ENCODE peak calls at places on chromosomes 4 and X, in eight cellular contexts. Z, D, C, S, R, G, Q and F are unnamed samples.

GRCh38 chrX:40049084-40049641 is 48.6 kb downstream of the BCOR start:
- DNase-seq in Z (no peak), D (no peak), C (no peak), S (no peak), R (no peak), G (no peak), Q (no peak), F (no peak)

GRCh38 chr4:146932111-146932510 is 13.6 kb downstream of the TTC29 start:
- DNase-seq in Z (no peak), D (no peak), C (no peak), S (no peak), R (no peak), G (no peak), Q (no peak), F (no peak)

GRCh38 chr4:6672131-6672530 is 21.5 kb upstream of the S100P start:
- DNase-seq in Z (no peak), D (no peak), C (no peak), S (no peak), R (no peak), G (no peak), Q (no peak), F (no peak)

GRCh38 chrX:49308604-49309269 is 5.3 kb downstream of the GAGE10 start:
- DNase-seq in Z (peak), D (no peak), C (no peak), S (no peak), R (no peak), G (no peak), Q (no peak), F (no peak)

GRCh38 chr4:157057187-157057586 is 18.8 kb upstream of the GLRB start:
- DNase-seq in Z (no peak), D (no peak), C (no peak), S (no peak), R (no peak), G (no peak), Q (no peak), F (no peak)

GRCh38 chr4:107034091-107034698 is 1.9 kb downstream of the DKK2 start:
- DNase-seq in Z (no peak), D (no peak), C (peak), S (no peak), R (peak), G (no peak), Q (no peak), F (no peak)

GRCh38 chrX:10496345-10496965 is 123.9 kb downstream of the MID1 start:
- DNase-seq in Z (no peak), D (no peak), C (no peak), S (no peak), R (no peak), G (no peak), Q (peak), F (no peak)

GRCh38 chr4:117421706-117422105 is 336.3 kb upstream of the TRAM1L1 start:
- DNase-seq in Z (no peak), D (no peak), C (no peak), S (no peak), R (no peak), G (no peak), Q (no peak), F (no peak)

GRCh38 chrX:43939187-43939926 is 33.8 kb downstream of the NDP start:
- DNase-seq in Z (no peak), D (no peak), C (no peak), S (no peak), R (no peak), G (no peak), Q (no peak), F (no peak)

GRCh38 chr4:168516841-168517240 is 20.0 kb downstream of the PALLD start:
- DNase-seq in Z (no peak), D (no peak), C (no peak), S (no peak), R (no peak), G (no peak), Q (no peak), F (no peak)

GRCh38 chr4:10173754-10174749 is 57.5 kb upstream of the WDR1 start:
- DNase-seq in Z (peak), D (no peak), C (peak), S (peak), R (no peak), G (no peak), Q (no peak), F (no peak)

GRCh38 chr4:73718375-73719373 is 21.7 kb upstream of the CXCL8 start:
- DNase-seq in Z (no peak), D (no peak), C (no peak), S (no peak), R (no peak), G (no peak), Q (no peak), F (peak)

GRCh38 chrX:7191681-7192110 is 43.7 kb upstream of the PUDP start:
- DNase-seq in Z (no peak), D (no peak), C (no peak), S (no peak), R (no peak), G (no peak), Q (no peak), F (peak)

GRCh38 chrX:39249999-39250398 is 448.7 kb downstream of the MID1IP1 start:
- DNase-seq in Z (no peak), D (no peak), C (no peak), S (no peak), R (no peak), G (no peak), Q (no peak), F (no peak)

GRCh38 chrX:118153270-118153669 is 36.7 kb upstream of the KLHL13 start:
- DNase-seq in Z (peak), D (no peak), C (no peak), S (no peak), R (no peak), G (no peak), Q (no peak), F (no peak)

GRCh38 chrX:13569479-13570244 is at the start of gene EGFL6:
- DNase-seq in Z (no peak), D (no peak), C (no peak), S (no peak), R (no peak), G (no peak), Q (no peak), F (no peak)

GRCh38 chrX:114959729-114960128 is 57.7 kb downstream of the IL13RA2 start:
- DNase-seq in Z (no peak), D (no peak), C (no peak), S (no peak), R (no peak), G (no peak), Q (no peak), F (no peak)

GRCh38 chr4:53233396-53233795 is 132.5 kb downstream of the SCFD2 start:
- DNase-seq in Z (no peak), D (no peak), C (no peak), S (no peak), R (no peak), G (no peak), Q (no peak), F (no peak)

GRCh38 chr4:47913858-47914218 is 545 bp downstream of the NFXL1 start:
- DNase-seq in Z (peak), D (peak), C (peak), S (peak), R (no peak), G (no peak), Q (no peak), F (peak)

GRCh38 chr4:3860061-3860912 is 94.1 kb downstream of the ADRA2C start:
- DNase-seq in Z (no peak), D (no peak), C (peak), S (no peak), R (no peak), G (no peak), Q (no peak), F (no peak)

GRCh38 chr4:10666616-10667015 is 18.0 kb downstream of the CLNK start:
- DNase-seq in Z (no peak), D (no peak), C (no peak), S (no peak), R (no peak), G (no peak), Q (no peak), F (no peak)

GRCh38 chr4:67877086-67877485 is 6.7 kb downstream of the TMPRSS11D start:
- DNase-seq in Z (no peak), D (no peak), C (no peak), S (no peak), R (no peak), G (no peak), Q (no peak), F (no peak)

GRCh38 chr4:106294062-106294461 is 21.9 kb downstream of the TBCK start:
- DNase-seq in Z (no peak), D (no peak), C (no peak), S (no peak), R (no peak), G (no peak), Q (no peak), F (no peak)

GRCh38 chr4:149910604-149911367 is 95.1 kb upstream of the IQCM start:
- DNase-seq in Z (no peak), D (no peak), C (no peak), S (no peak), R (no peak), G (no peak), Q (no peak), F (no peak)

GRCh38 chrX:1658083-1658463 is 43.2 kb downstream of the ASMT start:
- DNase-seq in Z (no peak), D (peak), C (no peak), S (no peak), R (no peak), G (no peak), Q (no peak), F (peak)

GRCh38 chrX:48989483-48989882 is 12.6 kb downstream of the GRIPAP1 start:
- DNase-seq in Z (peak), D (no peak), C (no peak), S (no peak), R (no peak), G (no peak), Q (no peak), F (no peak)

GRCh38 chr4:36677122-36677521 is 395.7 kb downstream of the DTHD1 start:
- DNase-seq in Z (no peak), D (no peak), C (no peak), S (no peak), R (no peak), G (no peak), Q (no peak), F (no peak)

GRCh38 chrX:69555396-69556023 is 51.4 kb downstream of the NALF2 start:
- DNase-seq in Z (no peak), D (no peak), C (no peak), S (no peak), R (no peak), G (no peak), Q (no peak), F (no peak)

GRCh38 chr4:137124278-137124932 is 407.9 kb downstream of the PCDH18 start:
- DNase-seq in Z (peak), D (no peak), C (no peak), S (no peak), R (no peak), G (no peak), Q (peak), F (peak)

GRCh38 chr4:17773125-17773698 is 8.2 kb downstream of the FAM184B start:
- DNase-seq in Z (no peak), D (no peak), C (no peak), S (no peak), R (no peak), G (no peak), Q (no peak), F (no peak)

GRCh38 chr4:39353478-39354177 is 12.5 kb downstream of the RFC1 start:
- DNase-seq in Z (no peak), D (no peak), C (no peak), S (no peak), R (no peak), G (no peak), Q (peak), F (peak)

GRCh38 chr4:66357316-66357715 is 687.0 kb upstream of the EPHA5 start:
- DNase-seq in Z (no peak), D (no peak), C (no peak), S (no peak), R (no peak), G (no peak), Q (peak), F (no peak)

GRCh38 chr4:56630876-56631666 is 50.0 kb downstream of the HOPX start:
- DNase-seq in Z (no peak), D (no peak), C (no peak), S (no peak), R (no peak), G (no peak), Q (peak), F (no peak)

GRCh38 chr4:165336743-165337142 is 9.3 kb downstream of the MSMO1 start:
- DNase-seq in Z (no peak), D (no peak), C (no peak), S (no peak), R (no peak), G (no peak), Q (no peak), F (no peak)

GRCh38 chrX:129933700-129934099 is 27.7 kb downstream of the UTP14A start:
- DNase-seq in Z (no peak), D (no peak), C (no peak), S (no peak), R (no peak), G (no peak), Q (no peak), F (no peak)

GRCh38 chrX:129934461-129934860 is 28.5 kb downstream of the UTP14A start:
- DNase-seq in Z (no peak), D (no peak), C (no peak), S (no peak), R (no peak), G (no peak), Q (no peak), F (no peak)

GRCh38 chrX:129931411-129932136 is 25.6 kb downstream of the UTP14A start:
- DNase-seq in Z (peak), D (peak), C (peak), S (peak), R (peak), G (peak), Q (peak), F (peak)

GRCh38 chrX:129932137-129932791 is 26.3 kb downstream of the UTP14A start:
- DNase-seq in Z (peak), D (peak), C (peak), S (peak), R (peak), G (peak), Q (peak), F (peak)

GRCh38 chrX:129932792-129933321 is 26.9 kb downstream of the UTP14A start:
- DNase-seq in Z (peak), D (no peak), C (peak), S (peak), R (no peak), G (no peak), Q (no peak), F (peak)
- H3K4me3 ChIP-seq in Z (no peak), D (no peak), C (peak), S (peak), R (peak), G (peak), Q (peak), F (peak)

GRCh38 chrX:147550217-147550616 is 361.5 kb upstream of the FMR1 start:
- DNase-seq in Z (peak), D (no peak), C (no peak), S (peak), R (no peak), G (no peak), Q (no peak), F (peak)
- TF ChIP-seq CTCF in Z (peak), D (no peak), C (no peak), S (no peak), R (no peak), G (no peak), Q (no peak), F (peak)

DNA sequence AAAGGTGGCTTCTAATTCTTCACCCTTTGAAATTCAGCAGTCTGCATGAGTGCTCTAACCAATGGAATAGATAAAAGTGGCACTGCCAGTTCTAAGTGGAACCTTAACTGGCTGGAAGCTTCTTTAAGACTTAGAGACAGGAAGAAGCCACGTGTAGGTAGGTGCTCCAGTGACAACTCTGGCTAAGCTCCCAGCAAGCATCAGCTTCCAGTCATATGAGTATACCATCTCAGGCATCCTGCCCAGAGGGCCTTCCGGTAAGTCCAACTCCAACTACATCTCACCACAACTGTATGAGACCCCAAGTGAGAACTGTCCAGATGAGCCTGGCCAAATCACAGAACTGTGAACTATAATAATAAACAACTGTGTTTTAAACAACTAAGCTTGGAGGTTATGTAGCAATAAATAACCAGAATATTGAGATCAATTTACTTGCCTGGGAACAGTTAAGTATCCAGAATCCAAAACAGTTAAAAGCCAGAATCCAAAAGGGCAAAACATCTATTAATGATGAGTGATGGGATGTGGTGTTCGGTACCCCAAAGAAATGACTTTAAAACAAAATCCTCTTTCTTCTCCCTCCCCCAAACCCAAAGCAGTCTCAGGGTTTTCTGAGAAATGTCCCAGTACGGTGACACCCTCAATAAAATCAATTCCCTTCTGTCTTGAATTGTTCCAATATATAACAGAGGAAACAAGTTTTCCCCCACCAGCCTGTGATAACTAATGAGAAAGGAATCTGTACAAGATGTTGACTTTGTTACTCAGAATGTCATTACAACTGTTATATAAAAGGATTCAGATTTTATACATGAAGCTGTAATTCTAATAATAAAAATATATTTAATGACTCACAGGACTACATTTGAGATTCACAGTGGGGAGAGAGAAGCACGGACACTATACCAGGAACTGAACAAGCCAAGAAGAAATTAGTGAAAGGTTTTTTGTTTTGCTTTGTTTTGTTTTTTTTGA is 4.2 kb downstream of the TSPAN5 start:
- DNase-seq in Z (no peak), D (no peak), C (no peak), S (no peak), R (no peak), G (no peak), Q (peak), F (no peak)
- H3K4me3 ChIP-seq in Z (no peak), D (no peak), C (no peak), S (no peak), R (no peak), G (no peak), Q (peak), F (no peak)

DNA sequence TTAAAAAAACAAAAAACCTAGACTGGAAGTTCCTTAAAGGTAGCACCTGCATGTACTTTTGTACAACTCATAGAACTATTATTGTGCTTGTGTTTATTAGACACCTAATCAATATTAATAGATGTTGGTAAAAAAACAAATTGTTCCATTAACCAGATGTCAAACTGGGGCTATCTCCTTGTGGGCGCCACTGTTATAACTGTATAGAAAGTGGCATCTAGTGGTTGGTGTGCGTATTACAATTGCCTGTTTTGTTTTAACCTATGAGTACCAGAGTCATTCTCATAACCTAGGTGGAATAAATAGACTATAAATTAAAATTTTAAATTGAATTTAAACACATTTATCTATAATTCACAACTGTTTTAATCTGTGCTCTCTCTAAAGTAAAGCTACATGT is 97.4 kb downstream of the COL4A5 start:
- DNase-seq in Z (peak), D (no peak), C (no peak), S (no peak), R (no peak), G (no peak), Q (no peak), F (peak)
- TF ChIP-seq CTCF in Z (peak), D (no peak), C (peak), S (peak), R (peak), G (peak), Q (peak), F (peak)

GRCh38 chr4:84750260-84750955 is 167.5 kb downstream of the CDS1 start:
- DNase-seq in Z (peak), D (no peak), C (no peak), S (no peak), R (no peak), G (no peak), Q (peak), F (peak)
- H3K4me3 ChIP-seq in Z (no peak), D (no peak), C (no peak), S (no peak), R (no peak), G (no peak), Q (no peak), F (no peak)

GRCh38 chr4:111064342-111064993 is 441.6 kb upstream of the PITX2 start:
- DNase-seq in Z (no peak), D (no peak), C (no peak), S (no peak), R (no peak), G (no peak), Q (peak), F (peak)
- TF ChIP-seq CTCF in Z (no peak), D (no peak), C (no peak), S (no peak), R (no peak), G (no peak), Q (no peak), F (no peak)

GRCh38 chrX:135974279-135974856 is 580 bp upstream of the MMGT1 start:
- DNase-seq in Z (peak), D (peak), C (peak), S (peak), R (peak), G (peak), Q (no peak), F (peak)
- H3K4me3 ChIP-seq in Z (no peak), D (no peak), C (peak), S (peak), R (peak), G (peak), Q (peak), F (peak)